ENCODE peak calls at places on chromosomes 12 and 14, in six cellular contexts. E is neuronal stem cell, P is lower leg skin, J is iPS DF 6.9, F is T-cell, Y is left colon. R is an unnamed sample.

GRCh38 chr12:62629971-62630739 is 163.5 kb downstream of the MON2 start:
- DNase-seq in E (no peak), Y (no peak), J (no peak), F (no peak), P (no peak), R (no peak)

GRCh38 chr14:33938131-33938949 is 12.5 kb downstream of the EGLN3 start:
- DNase-seq in F (no peak), Y (peak; percentile 80), E (no peak), J (no peak), P (peak; percentile 52), R (no peak)

GRCh38 chr12:88552672-88553079 is 27.6 kb downstream of the KITLG start:
- DNase-seq in P (no peak), Y (no peak), F (no peak), J (no peak), E (no peak), R (peak; percentile 46)

GRCh38 chr12:66678640-66679268 is at the start of gene GRIP1:
- DNase-seq in J (no peak), E (peak; percentile 30), Y (no peak), F (no peak), P (no peak), R (no peak)

GRCh38 chr14:55066223-55066622 is 14.8 kb downstream of the MAPK1IP1L start:
- DNase-seq in P (no peak), J (no peak), E (no peak), Y (no peak), F (no peak), R (no peak)

GRCh38 chr14:36556811-36557433 is 25.5 kb downstream of the NKX2-8 start:
- DNase-seq in Y (peak; percentile 28), J (no peak), P (no peak), F (no peak), E (no peak), R (no peak)

GRCh38 chr12:121060149-121061001 is 21.3 kb upstream of the OASL start:
- DNase-seq in E (peak; percentile 29), J (peak; percentile 22), F (peak; percentile 52), Y (peak; percentile 57), P (no peak), R (peak; percentile 30)

GRCh38 chr12:118292836-118293235 is 79.9 kb downstream of the TAOK3 start:
- DNase-seq in J (no peak), P (no peak), F (no peak), Y (no peak), E (no peak), R (no peak)

GRCh38 chr12:131894313-131894860 is at the start of gene ULK1:
- DNase-seq in F (peak; percentile 85), Y (peak; percentile 94), J (peak; percentile 52), P (peak; percentile 89), E (peak; percentile 95), R (no peak)

R was measured in Panc1.